ENCODE peak calls at places on chromosomes 4 and X, in four cellular contexts. One of them, this sample, is unnamed.

GRCh38 chr4:160887668-160888067 is 1276.1 kb downstream of the FSTL5 start:
- DNase-seq in cardiac muscle cell: no peak
- DNase-seq in HT1080: no peak
- DNase-seq in CD14-positive monocyte: no peak
- DNase-seq in this sample: no peak

GRCh38 chrX:24426340-24426913 is 38.7 kb upstream of the PDK3 start:
- DNase-seq in cardiac muscle cell: peak
- DNase-seq in CD14-positive monocyte: no peak
- DNase-seq in HT1080: peak
- DNase-seq in this sample: no peak

GRCh38 chr4:149933883-149934282 is 118.2 kb upstream of the IQCM start:
- DNase-seq in HT1080: no peak
- DNase-seq in cardiac muscle cell: peak
- DNase-seq in CD14-positive monocyte: no peak
- DNase-seq in this sample: no peak

GRCh38 chr4:1594871-1595788 is 89.0 kb downstream of the FAM53A start:
- DNase-seq in CD14-positive monocyte: no peak
- DNase-seq in HT1080: no peak
- DNase-seq in cardiac muscle cell: no peak
- DNase-seq in this sample: no peak

GRCh38 chr4:10787365-10787764 is 102.8 kb upstream of the CLNK start:
- DNase-seq in CD14-positive monocyte: no peak
- DNase-seq in HT1080: no peak
- DNase-seq in cardiac muscle cell: no peak
- DNase-seq in this sample: no peak

GRCh38 chr4:116952530-116953108 is 132.8 kb downstream of the TRAM1L1 start:
- DNase-seq in CD14-positive monocyte: no peak
- DNase-seq in HT1080: no peak
- DNase-seq in cardiac muscle cell: no peak
- DNase-seq in this sample: no peak

GRCh38 chr4:148857234-148857972 is 415.2 kb upstream of the NR3C2 start:
- DNase-seq in HT1080: no peak
- DNase-seq in cardiac muscle cell: no peak
- DNase-seq in CD14-positive monocyte: no peak
- DNase-seq in this sample: no peak

GRCh38 chr4:62302710-62303109 is 1102.6 kb downstream of the ADGRL3 start:
- DNase-seq in CD14-positive monocyte: no peak
- DNase-seq in HT1080: no peak
- DNase-seq in cardiac muscle cell: no peak
- DNase-seq in this sample: no peak

GRCh38 chrX:150688911-150689451 is 4.2 kb upstream of the MTMR1 start:
- DNase-seq in cardiac muscle cell: peak
- DNase-seq in HT1080: peak
- DNase-seq in CD14-positive monocyte: no peak
- DNase-seq in this sample: no peak

GRCh38 chr4:11505225-11505971 is 76.7 kb upstream of the HS3ST1 start:
- DNase-seq in CD14-positive monocyte: no peak
- DNase-seq in HT1080: peak
- DNase-seq in cardiac muscle cell: peak
- DNase-seq in this sample: no peak

GRCh38 chr4:181030961-181031360 is 1212.2 kb upstream of the TENM3 start:
- DNase-seq in cardiac muscle cell: no peak
- DNase-seq in CD14-positive monocyte: no peak
- DNase-seq in HT1080: peak
- DNase-seq in this sample: no peak

GRCh38 chrX:47078129-47079043 is at the start of gene RGN:
- DNase-seq in HT1080: no peak
- DNase-seq in cardiac muscle cell: no peak
- DNase-seq in CD14-positive monocyte: no peak
- DNase-seq in this sample: no peak

GRCh38 chr4:148154769-148155168 is 287.4 kb downstream of the NR3C2 start:
- DNase-seq in CD14-positive monocyte: no peak
- DNase-seq in cardiac muscle cell: no peak
- DNase-seq in HT1080: no peak
- DNase-seq in this sample: no peak

GRCh38 chr4:1408418-1408817 is 2.2 kb upstream of the NKX1-1 start:
- DNase-seq in CD14-positive monocyte: peak
- DNase-seq in cardiac muscle cell: no peak
- DNase-seq in HT1080: no peak
- DNase-seq in this sample: peak

GRCh38 chrX:71534773-71535544 is 2.1 kb downstream of the OGT start:
- DNase-seq in HT1080: no peak
- DNase-seq in CD14-positive monocyte: no peak
- DNase-seq in cardiac muscle cell: peak
- DNase-seq in this sample: no peak

GRCh38 chrX:72269671-72270251 is 7.3 kb downstream of the RPS4X start:
- DNase-seq in CD14-positive monocyte: no peak
- DNase-seq in HT1080: peak
- DNase-seq in cardiac muscle cell: peak
- DNase-seq in this sample: no peak

GRCh38 chr4:132557660-132558059 is 591.4 kb upstream of the PCDH10 start:
- DNase-seq in cardiac muscle cell: no peak
- DNase-seq in CD14-positive monocyte: no peak
- DNase-seq in HT1080: no peak
- DNase-seq in this sample: no peak

GRCh38 chrX:149510386-149510785 is 5.3 kb upstream of the IDS start:
- DNase-seq in CD14-positive monocyte: no peak
- DNase-seq in cardiac muscle cell: no peak
- DNase-seq in HT1080: peak
- DNase-seq in this sample: no peak

GRCh38 chr4:64718091-64718490 is 308.8 kb upstream of the TECRL start:
- DNase-seq in HT1080: peak
- DNase-seq in CD14-positive monocyte: no peak
- DNase-seq in cardiac muscle cell: peak
- DNase-seq in this sample: peak

GRCh38 chr4:26858035-26858918 is 2.4 kb upstream of the STIM2 start:
- DNase-seq in HT1080: no peak
- DNase-seq in cardiac muscle cell: no peak
- DNase-seq in CD14-positive monocyte: no peak
- DNase-seq in this sample: no peak

GRCh38 chr4:169070071-169070894 is 60.2 kb upstream of the CBR4 start:
- DNase-seq in CD14-positive monocyte: no peak
- DNase-seq in HT1080: peak
- DNase-seq in cardiac muscle cell: peak
- DNase-seq in this sample: peak

GRCh38 chr4:37890501-37891220 is at the start of gene TBC1D1:
- DNase-seq in HT1080: peak
- DNase-seq in CD14-positive monocyte: peak
- DNase-seq in cardiac muscle cell: peak
- DNase-seq in this sample: peak

GRCh38 chrX:132480581-132481203 is 8.1 kb downstream of the MBNL3 start:
- DNase-seq in CD14-positive monocyte: peak
- DNase-seq in HT1080: peak
- DNase-seq in cardiac muscle cell: peak
- DNase-seq in this sample: no peak

GRCh38 chrX:154401045-154401799 is 3.0 kb downstream of the RPL10 start:
- DNase-seq in cardiac muscle cell: peak
- DNase-seq in HT1080: peak
- DNase-seq in CD14-positive monocyte: no peak
- DNase-seq in this sample: no peak

GRCh38 chr4:118682928-118683327 is 2.3 kb upstream of the METTL14 start:
- DNase-seq in HT1080: peak
- DNase-seq in cardiac muscle cell: peak
- DNase-seq in CD14-positive monocyte: no peak
- DNase-seq in this sample: peak

GRCh38 chr4:3522651-3523050 is 9.6 kb downstream of the LRPAP1 start:
- DNase-seq in cardiac muscle cell: no peak
- DNase-seq in HT1080: no peak
- DNase-seq in CD14-positive monocyte: peak
- DNase-seq in this sample: no peak

GRCh38 chr4:16858275-16858752 is 40.1 kb downstream of the LDB2 start:
- DNase-seq in HT1080: peak
- DNase-seq in cardiac muscle cell: peak
- DNase-seq in CD14-positive monocyte: no peak
- DNase-seq in this sample: no peak

GRCh38 chr4:69689530-69690111 is 36.6 kb upstream of the UGT2A1 start:
- DNase-seq in CD14-positive monocyte: no peak
- DNase-seq in HT1080: peak
- DNase-seq in cardiac muscle cell: peak
- DNase-seq in this sample: no peak

GRCh38 chr4:176334066-176334465 is 14.3 kb downstream of the SPCS3 start:
- DNase-seq in CD14-positive monocyte: no peak
- DNase-seq in HT1080: no peak
- DNase-seq in cardiac muscle cell: peak
- DNase-seq in this sample: no peak

This sample was measured in D341Med.